ENCODE peak calls at places on chromosomes 11 and 22, in four cellular contexts. A is M059J, N is pancreas, Y is renal cortical epithelial cell. M is an unnamed sample.

GRCh38 chr11:123729602-123730001 is 11.9 kb downstream of the ZNF202 start:
- DNase-seq in Y (no peak), N (no peak), A (peak), M (no peak)

GRCh38 chr11:59172345-59173079 is 580 bp downstream of the DTX4 start:
- DNase-seq in A (no peak), Y (no peak), N (peak), M (peak)

GRCh38 chr11:117745346-117745745 is 51.7 kb downstream of the DSCAML1 start:
- DNase-seq in N (no peak), Y (no peak), A (no peak), M (no peak)

GRCh38 chr11:44224867-44225501 is 85.0 kb downstream of the ALX4 start:
- DNase-seq in N (no peak), Y (no peak), A (no peak), M (no peak)

GRCh38 chr22:27154717-27155116 is 497.3 kb downstream of the MIAT start:
- DNase-seq in Y (no peak), A (no peak), N (peak), M (no peak)

GRCh38 chr11:64333556-64333955 is 6.4 kb upstream of the CCDC88B start:
- DNase-seq in Y (no peak), A (no peak), N (no peak), M (no peak)

GRCh38 chr22:33576205-33576604 is 344.1 kb downstream of the LARGE1 start:
- DNase-seq in A (no peak), N (no peak), Y (no peak), M (no peak)

GRCh38 chr11:13103962-13104554 is 94.9 kb downstream of the RASSF10 start:
- DNase-seq in Y (no peak), N (no peak), A (no peak), M (no peak)

GRCh38 chr22:46131151-46131587 is 19.2 kb upstream of the PPARA start:
- DNase-seq in Y (no peak), A (no peak), N (no peak), M (peak)

GRCh38 chr11:65918211-65919150 is at the start of gene C11orf68:
- DNase-seq in N (no peak), A (peak), Y (no peak), M (no peak)

GRCh38 chr11:13277719-13278619 is at the start of gene BMAL1:
- DNase-seq in Y (no peak), N (peak), A (peak), M (peak)

GRCh38 chr22:37564111-37564711 is 3.9 kb downstream of the CDC42EP1 start:
- DNase-seq in Y (no peak), N (no peak), A (no peak), M (no peak)

GRCh38 chr11:17755891-17756290 is 21.3 kb downstream of the KCNC1 start:
- DNase-seq in N (no peak), Y (no peak), A (no peak), M (no peak)

GRCh38 chr22:47165338-47165931 is 403.0 kb downstream of the TBC1D22A start:
- DNase-seq in A (no peak), N (peak), Y (no peak), M (no peak)

GRCh38 chr11:61918251-61919112 is 1.1 kb upstream of the RAB3IL1 start:
- DNase-seq in A (no peak), Y (no peak), N (no peak), M (no peak)

GRCh38 chr22:29700949-29701927 is 18.6 kb upstream of the CABP7 start:
- DNase-seq in A (peak), N (no peak), Y (peak), M (no peak)

GRCh38 chr22:50260801-50261614 is 475 bp downstream of the MAPK12 start:
- DNase-seq in Y (peak), A (peak), N (peak), M (no peak)

GRCh38 chr11:76808158-76808557 is 25.0 kb downstream of the TSKU start:
- DNase-seq in N (no peak), Y (no peak), A (no peak), M (no peak)

GRCh38 chr11:112103446-112103845 is 16.8 kb downstream of the SDHD start:
- DNase-seq in N (no peak), Y (no peak), A (no peak), M (no peak)

GRCh38 chr11:43419460-43419859 is 60.7 kb downstream of the TTC17 start:
- DNase-seq in Y (peak), A (peak), N (no peak), M (no peak)